ENCODE peak calls at places on chromosomes 16 and 17, in four cellular contexts. C is iris pigment epithelial cell, H is aorta, K is T-cell. V is an unnamed sample.

GRCh38 chr16:68234188-68235104 is 1.5 kb downstream of the ESRP2 start:
- DNase-seq in C (no peak), H (peak; percentile 49), K (no peak), V (no peak)

GRCh38 chr17:17387461-17388362 is 84.5 kb downstream of the NT5M start:
- DNase-seq in C (no peak), H (no peak), K (no peak), V (peak; percentile 22)

GRCh38 chr16:54454616-54455015 is 168.0 kb upstream of the IRX3 start:
- DNase-seq in C (no peak), H (no peak), K (no peak), V (no peak)

GRCh38 chr16:50781043-50781442 is 39.2 kb downstream of the CYLD start:
- DNase-seq in C (peak; percentile 17), H (no peak), K (no peak), V (peak; percentile 5)

GRCh38 chr16:14013571-14014283 is 57.4 kb upstream of the MRTFB start:
- DNase-seq in C (peak; percentile 88), H (no peak), K (no peak), V (peak; percentile 88)

GRCh38 chr16:76396977-76397376 is 119.8 kb downstream of the CNTNAP4 start:
- DNase-seq in C (no peak), H (no peak), K (no peak), V (no peak)

GRCh38 chr17:37610971-37611370 is 1.8 kb upstream of the SYNRG start:
- DNase-seq in C (no peak), H (no peak), K (no peak), V (peak; percentile 17)

GRCh38 chr17:51060396-51060795 is 60.3 kb downstream of the SPAG9 start:
- DNase-seq in C (no peak), H (no peak), K (no peak), V (no peak)

GRCh38 chr16:5020551-5020950 is 13.2 kb downstream of the NAGPA start:
- DNase-seq in C (no peak), H (no peak), K (no peak), V (no peak)

GRCh38 chr17:4098516-4099209 is 44.2 kb downstream of the ZZEF1 start:
- DNase-seq in C (no peak), H (no peak), K (no peak), V (no peak)

GRCh38 chr16:87047221-87048037 is 269.8 kb downstream of the C16orf95 start:
- DNase-seq in C (no peak), H (no peak), K (no peak), V (no peak)

GRCh38 chr17:34198519-34198918 is 56.6 kb upstream of the CCL2 start:
- DNase-seq in C (no peak), H (no peak), K (no peak), V (no peak)

GRCh38 chr17:32161506-32162365 is 19.4 kb downstream of the RHOT1 start:
- DNase-seq in C (peak; percentile 89), H (no peak), K (no peak), V (peak; percentile 78)

GRCh38 chr17:80080081-80080480 is 21.3 kb upstream of the GAA start:
- DNase-seq in C (peak; percentile 63), H (no peak), K (no peak), V (no peak)

GRCh38 chr17:56638536-56639177 is 45.2 kb downstream of the NOG start:
- DNase-seq in C (peak; percentile 4), H (no peak), K (no peak), V (no peak)

GRCh38 chr17:75980188-75981018 is 1.4 kb downstream of the TEN1 start:
- DNase-seq in C (peak; percentile 29), H (no peak), K (no peak), V (peak; percentile 22)

GRCh38 chr17:6599364-6599763 is 41.1 kb downstream of the KIAA0753 start:
- DNase-seq in C (peak; percentile 56), H (no peak), K (no peak), V (no peak)

GRCh38 chr16:22317001-22317530 is 19.9 kb downstream of the POLR3E start:
- DNase-seq in C (no peak), H (no peak), K (no peak), V (no peak)

GRCh38 chr16:88405325-88406060 is 22.7 kb downstream of the ZNF469 start:
- DNase-seq in C (peak; percentile 60), H (peak; percentile 78), K (no peak), V (no peak)

GRCh38 chr16:88035292-88035691 is 84.1 kb downstream of the BANP start:
- DNase-seq in C (no peak), H (peak; percentile 32), K (no peak), V (peak; percentile 6)

GRCh38 chr17:37608369-37609169 is 649 bp downstream of the SYNRG start:
- DNase-seq in C (peak; percentile 28), H (no peak), K (peak; percentile 17), V (peak; percentile 59)

GRCh38 chr16:47230296-47230695 is 86.6 kb upstream of the NETO2 start:
- DNase-seq in C (no peak), H (no peak), K (no peak), V (no peak)

GRCh38 chr16:73019456-73020362 is 28.2 kb downstream of the ZFHX3 start:
- DNase-seq in C (peak; percentile 95), H (no peak), K (no peak), V (peak; percentile 93)

GRCh38 chr16:68370921-68371651 is 60.3 kb downstream of the PRMT7 start:
- DNase-seq in C (no peak), H (peak; percentile 49), K (peak; percentile 46), V (no peak)

GRCh38 chr16:14187517-14188338 is 116.6 kb downstream of the MRTFB start:
- DNase-seq in C (no peak), H (no peak), K (no peak), V (no peak)

GRCh38 chr17:30199600-30199999 is 35.9 kb downstream of the SLC6A4 start:
- DNase-seq in C (no peak), H (no peak), K (no peak), V (no peak)

GRCh38 chr16:67719778-67720144 is 645 bp upstream of the GFOD2 start:
- DNase-seq in C (peak; percentile 70), H (no peak), K (no peak), V (peak; percentile 80)

GRCh38 chr17:59038734-59039133 is 67.9 kb downstream of the TRIM37 start:
- DNase-seq in C (peak; percentile 76), H (no peak), K (no peak), V (peak; percentile 50)

GRCh38 chr17:1168537-1169234 is 11.1 kb downstream of the ABR start:
- DNase-seq in C (no peak), H (no peak), K (no peak), V (no peak)

GRCh38 chr17:82329683-82330321 is 3.8 kb downstream of the SECTM1 start:
- DNase-seq in C (no peak), H (peak; percentile 46), K (no peak), V (no peak)

GRCh38 chr16:12330977-12331376 is 354.4 kb downstream of the SNX29 start:
- DNase-seq in C (no peak), H (peak; percentile 59), K (no peak), V (no peak)

GRCh38 chr16:54947616-54948015 is 17.0 kb downstream of the IRX5 start:
- DNase-seq in C (no peak), H (no peak), K (no peak), V (no peak)

GRCh38 chr17:78678711-78679110 is 101.5 kb upstream of the DNAH17 start:
- DNase-seq in C (no peak), H (no peak), K (no peak), V (no peak)

GRCh38 chr17:15409721-15410247 is 57.6 kb downstream of the CDRT4 start:
- DNase-seq in C (peak; percentile 95), H (peak; percentile 72), K (no peak), V (peak; percentile 86)

GRCh38 chr17:19867654-19868395 is at the start of gene ULK2:
- DNase-seq in C (peak; percentile 85), H (peak; percentile 64), K (peak; percentile 54), V (peak; percentile 72)

GRCh38 chr17:79495665-79496064 is 115.2 kb downstream of the RBFOX3 start:
- DNase-seq in C (no peak), H (no peak), K (no peak), V (no peak)

GRCh38 chr17:67528751-67529436 is 151.8 kb downstream of the PITPNC1 start:
- DNase-seq in C (peak; percentile 90), H (peak; percentile 86), K (no peak), V (peak; percentile 98)

GRCh38 chr17:57762375-57762916 is 17.3 kb upstream of the CCDC182 start:
- DNase-seq in C (no peak), H (no peak), K (no peak), V (no peak)

GRCh38 chr17:56441331-56441730 is 152.2 kb upstream of the NOG start:
- DNase-seq in C (peak; percentile 80), H (no peak), K (no peak), V (peak; percentile 21)